ENCODE peak calls at places on chromosome 7, in eight cellular contexts. S is BE2C, H is cardiac muscle cell, O is left ventricle myocardium inferior, T is adrenal gland, K is natural killer cell, I is AG09319, J is fibroblast of the aortic adventitia. B is an unnamed sample.
A peak's percentile ranks its signal among the peaks of the same experiment; 100 is the strongest.

GRCh38 chr7:100119701-100120517 is 475 bp downstream of the CNPY4 start:
- DNase-seq in O (peak; percentile 60), K (no peak), J (peak; percentile 66), I (peak; percentile 16), H (peak; percentile 72), S (peak; percentile 53), T (peak; percentile 69), B (peak; percentile 59)

GRCh38 chr7:100568936-100569844 is 4.5 kb downstream of the SAP25 start:
- DNase-seq in K (peak; percentile 43), S (peak; percentile 53), H (peak; percentile 61), J (no peak), I (no peak), T (peak; percentile 90), O (no peak), B (peak; percentile 70)

GRCh38 chr7:66682350-66683093 is 53.8 kb downstream of the KCTD7 start:
- DNase-seq in I (no peak), O (no peak), S (no peak), H (peak; percentile 26), K (no peak), T (peak; percentile 74), J (peak; percentile 45), B (peak; percentile 44)

GRCh38 chr7:82674319-82674718 is 230.7 kb upstream of the CACNA2D1 start:
- DNase-seq in O (no peak), J (no peak), H (peak; percentile 25), I (no peak), T (no peak), K (no peak), S (no peak), B (no peak)

GRCh38 chr7:130070900-130071622 is 727 bp downstream of the KLHDC10 start:
- DNase-seq in T (no peak), J (peak; percentile 28), O (no peak), H (peak; percentile 45), I (no peak), K (no peak), S (no peak), B (no peak)

GRCh38 chr7:44196450-44196872 is 4.3 kb upstream of the YKT6 start:
- DNase-seq in H (peak; percentile 69), J (peak; percentile 73), S (peak; percentile 63), T (no peak), O (no peak), K (no peak), I (no peak), B (peak; percentile 71)

GRCh38 chr7:98284335-98285036 is 3.0 kb downstream of the BRI3 start:
- DNase-seq in H (peak; percentile 71), O (peak; percentile 82), K (no peak), S (peak; percentile 30), I (peak; percentile 57), T (peak; percentile 89), J (peak; percentile 72), B (no peak)

GRCh38 chr7:38909870-38910269 is 879 bp upstream of the VPS41 start:
- DNase-seq in K (no peak), S (no peak), O (no peak), I (no peak), T (no peak), H (no peak), J (no peak), B (no peak)

GRCh38 chr7:39952378-39952777 is 2.3 kb downstream of the CDK13 start:
- DNase-seq in H (peak; percentile 46), K (no peak), O (no peak), J (peak; percentile 68), T (no peak), S (no peak), I (no peak), B (no peak)

GRCh38 chr7:78020131-78020873 is 221.7 kb downstream of the PHTF2 start:
- DNase-seq in H (peak; percentile 90), I (peak; percentile 68), T (peak; percentile 81), O (no peak), K (no peak), J (peak; percentile 89), S (peak; percentile 60), B (peak; percentile 26)

GRCh38 chr7:1065263-1066260 is 21.2 kb downstream of the GPR146 start:
- DNase-seq in K (peak; percentile 82), I (no peak), H (peak; percentile 83), O (peak; percentile 88), S (peak; percentile 92), T (peak; percentile 77), J (peak; percentile 71), B (peak; percentile 83)

GRCh38 chr7:27812706-27813105 is 72.7 kb downstream of the TAX1BP1 start:
- DNase-seq in S (no peak), K (no peak), I (no peak), H (no peak), O (no peak), T (no peak), J (no peak), B (no peak)

DNA sequence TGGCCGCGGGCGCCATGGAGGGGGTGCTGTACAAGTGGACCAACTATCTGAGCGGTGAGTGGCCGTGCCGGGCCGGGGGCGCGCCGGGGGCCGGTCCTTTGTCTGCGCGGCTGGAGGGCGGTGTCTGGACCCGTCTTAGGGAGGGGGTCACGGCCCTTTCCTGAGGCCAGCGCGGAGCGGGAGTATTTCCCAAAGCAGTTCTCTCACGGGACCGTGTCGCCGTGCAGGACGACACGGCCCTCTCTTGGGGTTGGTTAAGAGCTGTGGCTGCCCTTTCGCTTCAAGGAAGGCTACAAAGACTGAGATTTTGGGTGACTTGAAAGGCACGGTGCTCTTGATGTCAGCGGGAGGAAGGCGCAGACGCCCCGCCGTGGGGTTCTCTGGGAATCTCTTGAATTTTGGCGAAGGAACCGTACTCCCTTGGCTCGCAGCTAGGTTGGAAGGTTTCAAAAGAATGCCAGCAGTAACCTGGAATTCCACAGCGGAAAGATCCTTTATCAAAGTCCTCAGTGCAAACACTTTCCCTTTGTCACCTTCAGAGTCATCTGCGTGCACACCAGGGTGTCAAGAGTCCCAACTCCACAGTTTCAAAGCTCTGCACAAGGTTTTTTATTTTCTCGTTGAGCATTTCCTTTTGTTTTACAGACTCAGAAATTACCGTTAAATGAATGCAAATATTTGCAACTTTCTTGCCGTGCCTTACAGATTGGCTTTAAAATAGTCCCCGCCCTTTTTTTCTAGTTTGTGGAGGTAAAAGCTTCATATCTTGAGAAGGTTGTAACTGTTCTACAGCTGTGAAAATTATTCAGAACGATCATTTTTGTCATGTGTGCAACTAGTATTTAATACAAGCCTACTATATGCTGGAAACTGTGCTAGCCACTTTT is 780 bp downstream of the PLEKHA8 start:
- DNase-seq in K (no peak), S (no peak), T (peak; percentile 55), H (peak; percentile 43), I (no peak), O (peak; percentile 56), J (peak; percentile 49), B (no peak)
- TF ChIP-seq CTCF in K (no peak), S (no peak), T (no peak), H (peak; percentile 3), I (no peak), O (peak; percentile 20), J (peak; percentile 44), B (no peak)

GRCh38 chr7:6637544-6638229 is 569 bp downstream of the ZNF316 start:
- DNase-seq in S (peak; percentile 59), O (no peak), I (no peak), J (no peak), K (peak; percentile 60), T (peak; percentile 39), H (peak; percentile 24), B (peak; percentile 57)
- TF ChIP-seq CTCF in S (peak; percentile 39), O (no peak), I (peak; percentile 10), J (peak; percentile 27), K (peak; percentile 26), T (peak; percentile 15), H (peak; percentile 17), B (peak; percentile 31)

DNA sequence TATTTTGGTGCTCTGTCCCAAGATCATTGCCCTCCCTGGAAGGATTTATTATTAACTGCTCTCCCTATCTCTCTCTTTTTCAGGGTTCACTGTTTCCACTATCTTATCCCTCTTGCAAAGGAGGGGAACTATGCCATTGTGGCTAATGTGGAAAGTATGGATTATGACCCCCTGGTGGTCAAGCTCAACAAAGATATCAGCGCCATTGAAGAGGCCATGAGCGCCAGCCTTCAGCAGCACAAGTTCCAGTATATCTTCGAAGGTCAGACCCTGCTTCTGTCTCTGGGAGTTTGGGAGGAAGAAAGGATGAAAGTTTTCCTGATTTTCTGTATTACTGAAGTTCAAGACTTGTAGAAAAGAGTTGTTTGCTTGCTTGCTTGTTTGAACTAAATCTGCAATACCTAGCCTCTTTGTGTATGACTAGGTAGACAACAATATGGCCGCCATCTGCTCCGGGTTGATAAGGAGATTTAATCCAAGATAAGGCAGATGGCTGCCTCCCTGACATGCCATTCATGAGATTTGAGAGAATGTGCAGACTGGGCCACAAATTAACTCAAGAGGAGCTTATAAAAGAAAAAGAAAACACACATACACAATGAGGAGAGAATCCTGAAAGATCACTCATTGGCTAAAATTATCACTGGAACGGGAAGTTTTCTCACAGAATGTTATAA is 122.2 kb upstream of the LRGUK start:
- DNase-seq in I (no peak), O (no peak), T (no peak), S (no peak), K (no peak), H (no peak), J (no peak), B (no peak)
- TF ChIP-seq CTCF in I (no peak), O (no peak), T (no peak), S (peak; percentile 24), K (no peak), H (no peak), J (no peak), B (no peak)

GRCh38 chr7:22549667-22550513 is 49.9 kb upstream of the STEAP1B start:
- DNase-seq in T (no peak), H (peak; percentile 25), J (peak; percentile 33), K (no peak), I (no peak), O (no peak), S (peak; percentile 61), B (peak; percentile 78)
- TF ChIP-seq CTCF in T (no peak), H (peak; percentile 46), J (peak; percentile 80), K (peak; percentile 42), I (peak; percentile 32), O (no peak), S (peak; percentile 71), B (peak; percentile 69)